ENCODE peak calls at places on chromosome 2, in nine cellular contexts. I is pancreas, E is PC-3, N is ovary, W is HepG2, S is breast epithelium, G is endothelial cell of umbilical vein, P is right atrium auricular region, T is K562. J is an unnamed sample.

GRCh38 chr2:237033536-237034060 is 52.1 kb upstream of the COPS8 start:
- DNase-seq in I (no peak), S (no peak), T (no peak), P (no peak), N (no peak), E (no peak), G (no peak), W (no peak), J (no peak)

GRCh38 chr2:97931118-97931850 is 64.5 kb downstream of the TMEM131 start:
- DNase-seq in E (no peak), T (no peak), P (no peak), N (no peak), S (no peak), G (no peak), I (no peak), W (no peak), J (no peak)

GRCh38 chr2:199310654-199311275 is 147.0 kb downstream of the SATB2 start:
- DNase-seq in I (no peak), E (no peak), N (no peak), W (no peak), S (no peak), P (no peak), T (no peak), G (no peak), J (no peak)

GRCh38 chr2:172311921-172312345 is 115.5 kb upstream of the ITGA6 start:
- DNase-seq in N (no peak), S (no peak), W (no peak), I (no peak), E (no peak), G (peak; percentile 97), P (peak; percentile 58), T (no peak), J (peak; percentile 62)

GRCh38 chr2:97738236-97739019 is 25.1 kb downstream of the ZAP70 start:
- DNase-seq in I (no peak), N (no peak), W (no peak), S (no peak), P (no peak), G (no peak), T (no peak), E (no peak), J (no peak)

GRCh38 chr2:227780981-227781630 is 32.5 kb upstream of the CCL20 start:
- DNase-seq in E (no peak), G (no peak), W (no peak), N (no peak), T (no peak), P (peak; percentile 57), I (no peak), S (no peak), J (no peak)

GRCh38 chr2:134647607-134648256 is 71.1 kb downstream of the TMEM163 start:
- DNase-seq in G (no peak), P (no peak), I (no peak), S (no peak), W (no peak), E (no peak), N (no peak), T (no peak), J (no peak)

GRCh38 chr2:23248667-23249066 is 136.3 kb upstream of the KLHL29 start:
- DNase-seq in G (no peak), T (no peak), N (no peak), W (no peak), P (no peak), E (no peak), I (no peak), S (no peak), J (no peak)

GRCh38 chr2:74481961-74482800 is 617 bp downstream of the CCDC142 start:
- DNase-seq in T (peak; percentile 55), P (no peak), E (peak; percentile 37), I (peak; percentile 22), G (no peak), S (no peak), W (no peak), N (no peak), J (peak; percentile 75)

GRCh38 chr2:11480859-11481258 is 14.9 kb upstream of the E2F6 start:
- DNase-seq in P (no peak), N (no peak), G (no peak), E (peak; percentile 27), W (no peak), T (no peak), S (no peak), I (no peak), J (no peak)

GRCh38 chr2:168852487-168852886 is 37.7 kb downstream of the SPC25 start:
- DNase-seq in G (no peak), E (no peak), P (no peak), W (no peak), N (no peak), T (no peak), S (no peak), I (no peak), J (no peak)

GRCh38 chr2:168848220-168848619 is 42.0 kb downstream of the SPC25 start:
- DNase-seq in N (no peak), I (no peak), S (no peak), E (no peak), P (no peak), T (no peak), G (no peak), W (no peak), J (no peak)

GRCh38 chr2:168851674-168852320 is 38.4 kb downstream of the SPC25 start:
- DNase-seq in W (no peak), N (peak; percentile 55), S (no peak), P (no peak), T (peak; percentile 81), E (peak; percentile 91), I (no peak), G (peak; percentile 91), J (peak; percentile 83)

GRCh38 chr2:168850846-168851245 is 39.4 kb downstream of the SPC25 start:
- DNase-seq in G (no peak), N (no peak), I (no peak), W (no peak), S (no peak), E (no peak), T (no peak), P (no peak), J (no peak)

GRCh38 chr2:168849610-168850009 is 40.6 kb downstream of the SPC25 start:
- DNase-seq in T (peak; percentile 62), I (peak; percentile 64), G (peak; percentile 15), N (peak; percentile 78), P (no peak), S (no peak), E (no peak), W (peak; percentile 73), J (peak; percentile 80)
- TF ChIP-seq CTCF in T (peak; percentile 44), I (peak; percentile 16), G (peak; percentile 19), N (no peak), P (peak; percentile 43), S (no peak), E (peak; percentile 16), W (peak; percentile 77), J (peak; percentile 50)

DNA sequence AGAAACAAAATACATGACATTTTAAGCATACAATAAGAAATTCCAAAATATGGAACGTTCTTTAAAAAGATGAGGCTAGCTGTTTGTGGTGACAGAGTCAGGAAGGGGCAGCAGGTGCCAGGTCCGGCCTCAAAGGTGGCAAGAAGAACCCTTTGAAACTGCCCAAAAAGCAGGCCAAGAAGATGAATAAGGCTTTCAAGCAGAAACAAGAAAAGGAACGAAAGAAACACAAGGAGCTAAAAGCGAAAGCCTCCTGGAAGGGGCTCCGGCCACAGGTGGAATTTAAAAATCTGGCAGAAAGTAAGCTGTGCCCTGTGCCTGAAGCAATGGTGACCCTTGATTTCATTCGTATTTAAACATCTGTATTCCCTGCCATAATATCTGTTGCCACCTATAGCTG is 5.5 kb downstream of the WDR33 start:
- DNase-seq in T (no peak), W (no peak), G (no peak), I (no peak), S (no peak), N (no peak), E (no peak), P (no peak), J (no peak)
- H3K4me1 ChIP-seq in T (no peaks in the 10 kb centered on the region), W (peaks cover 72% of the 10 kb centered on the region), G (peaks cover 5% of the 10 kb centered on the region), I (peaks cover 4% of the 10 kb centered on the region), S (peaks cover 4% of the 10 kb centered on the region), N (peaks cover 12% of the 10 kb centered on the region), E (peaks cover 13% of the 10 kb centered on the region), P (no peaks in the 10 kb centered on the region), J (no peaks in the 10 kb centered on the region)

GRCh38 chr2:174331731-174332606 is 2.8 kb upstream of the SP9 start:
- DNase-seq in W (no peak), N (no peak), I (no peak), P (no peak), E (peak; percentile 23), G (no peak), T (no peak), S (no peak), J (no peak)
- H3K4me3 ChIP-seq in W (no peak overlapping the region), N (no peak overlapping the region), I (no peak overlapping the region), P (no peak overlapping the region), E (peak overlapping the region; percentile 74), G (no peak overlapping the region), T (no peak overlapping the region), S (no peak overlapping the region), J (no peak overlapping the region)

GRCh38 chr2:57373530-57373929 is 673.1 kb upstream of the VRK2 start:
- DNase-seq in T (no peak), N (no peak), S (no peak), I (no peak), G (peak; percentile 83), E (peak; percentile 65), W (no peak), P (no peak), J (no peak)

GRCh38 chr2:57371186-57371585 is 675.4 kb upstream of the VRK2 start:
- DNase-seq in S (no peak), P (no peak), G (no peak), W (no peak), N (no peak), T (no peak), E (no peak), I (no peak), J (no peak)

GRCh38 chr2:57372237-57372962 is 674.2 kb upstream of the VRK2 start:
- DNase-seq in T (no peak), N (no peak), G (peak; percentile 15), E (no peak), I (no peak), W (no peak), S (no peak), P (no peak), J (no peak)

DNA sequence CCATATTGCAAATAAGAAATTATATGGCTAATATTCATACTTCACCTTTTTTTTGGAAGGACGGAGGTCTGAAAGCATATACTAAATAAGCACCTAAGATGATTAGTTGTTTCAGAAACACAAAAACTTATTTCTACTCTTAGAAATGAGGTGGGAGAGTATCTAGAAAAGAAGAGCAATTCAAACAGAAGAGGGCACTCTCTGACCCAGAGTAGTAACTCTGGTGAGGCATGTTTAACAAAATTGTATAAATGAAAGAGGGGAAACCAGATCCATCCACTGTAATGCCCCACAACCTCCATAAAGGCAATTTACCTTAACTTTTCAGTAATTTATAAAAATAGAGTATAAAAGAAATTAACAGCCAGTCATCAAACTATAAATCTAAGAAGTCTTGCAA is 669.6 kb upstream of the VRK2 start:
- DNase-seq in W (no peak), G (peak; percentile 4), N (no peak), T (no peak), E (peak; percentile 26), S (no peak), I (no peak), P (no peak), J (peak; percentile 30)
- TF ChIP-seq CTCF in W (peak; percentile 5), G (no peak), N (no peak), T (no peak), E (peak; percentile 59), S (no peak), I (no peak), P (no peak), J (no peak)

J was measured in cardiac muscle cell.